ENCODE peak calls at places on chromosomes 5 and 9, in eight cellular contexts. E, A, H, W, R, B, C and L are unnamed samples.

GRCh38 chr9:130728721-130729120 is 35.1 kb downstream of the EXOSC2 start:
- DNase-seq in H (no peak), A (no peak), B (no peak), R (no peak), E (no peak), C (peak; percentile 27), W (no peak), L (no peak)

GRCh38 chr5:141597394-141597793 is 21.4 kb downstream of the DIAPH1 start:
- DNase-seq in B (no peak), A (no peak), R (no peak), E (no peak), W (peak; percentile 35), H (no peak), C (no peak), L (no peak)

GRCh38 chr5:179337227-179338122 is 7.8 kb downstream of the ADAMTS2 start:
- DNase-seq in R (no peak), H (no peak), C (no peak), E (no peak), B (no peak), A (no peak), W (peak; percentile 53), L (no peak)

GRCh38 chr9:73011346-73011745 is 58.5 kb upstream of the ALDH1A1 start:
- DNase-seq in W (no peak), R (no peak), E (no peak), C (peak; percentile 61), A (no peak), B (no peak), H (no peak), L (no peak)

GRCh38 chr9:133333566-133333965 is 2.4 kb downstream of the SURF6 start:
- DNase-seq in B (no peak), C (no peak), H (no peak), R (no peak), E (peak; percentile 1), W (no peak), A (no peak), L (no peak)

GRCh38 chr9:114131808-114132549 is 23.4 kb upstream of the COL27A1 start:
- DNase-seq in C (no peak), W (no peak), B (no peak), H (no peak), R (no peak), E (no peak), A (no peak), L (no peak)

GRCh38 chr9:76379494-76379893 is 14.7 kb downstream of the RFK start:
- DNase-seq in B (no peak), C (no peak), W (peak; percentile 93), H (no peak), R (no peak), A (no peak), E (no peak), L (no peak)

GRCh38 chr5:848671-849111 is 2.1 kb downstream of the ZDHHC11 start:
- DNase-seq in C (no peak), H (peak; percentile 25), R (peak; percentile 13), B (no peak), E (no peak), A (no peak), W (no peak), L (no peak)

GRCh38 chr9:33107762-33108161 is 31.3 kb upstream of the SMU1 start:
- DNase-seq in B (no peak), A (no peak), W (no peak), H (no peak), R (no peak), E (no peak), C (no peak), L (no peak)

GRCh38 chr9:130235558-130236435 is 29.8 kb upstream of the HMCN2 start:
- DNase-seq in B (peak; percentile 70), R (peak; percentile 79), E (peak; percentile 79), A (peak; percentile 88), C (no peak), W (peak; percentile 59), H (peak; percentile 92), L (peak; percentile 46)

GRCh38 chr5:119411935-119412623 is 40.2 kb upstream of the HSD17B4 start:
- DNase-seq in E (peak; percentile 60), B (peak; percentile 75), R (peak; percentile 47), A (peak; percentile 49), C (no peak), W (peak; percentile 78), H (peak; percentile 66), L (peak; percentile 66)

GRCh38 chr5:176474476-176474875 is 26.3 kb downstream of the FAF2 start:
- DNase-seq in A (no peak), H (no peak), C (no peak), R (no peak), W (no peak), B (no peak), E (no peak), L (no peak)

GRCh38 chr5:92758552-92758951 is 822.5 kb downstream of the NR2F1-AS1 start:
- DNase-seq in E (no peak), R (no peak), W (peak; percentile 44), C (no peak), B (no peak), A (no peak), H (no peak), L (no peak)

GRCh38 chr5:172678902-172679301 is 37.8 kb downstream of the NEURL1B start:
- DNase-seq in C (no peak), E (no peak), W (no peak), R (no peak), H (no peak), A (peak; percentile 66), B (peak; percentile 51), L (no peak)

GRCh38 chr5:96661101-96661840 is 905 bp upstream of the CAST start:
- DNase-seq in W (peak; percentile 66), C (no peak), E (peak; percentile 41), R (no peak), B (peak; percentile 33), H (peak; percentile 53), A (no peak), L (peak; percentile 34)

GRCh38 chr5:15645376-15645775 is 145.4 kb downstream of the FBXL7 start:
- DNase-seq in H (no peak), E (no peak), W (peak; percentile 4), R (no peak), C (no peak), B (no peak), A (no peak), L (no peak)

GRCh38 chr5:174872271-174872670 is 147.9 kb downstream of the MSX2 start:
- DNase-seq in C (peak; percentile 10), R (no peak), B (no peak), A (no peak), E (no peak), W (no peak), H (no peak), L (no peak)

GRCh38 chr5:67431191-67431590 is 234.6 kb upstream of the CD180 start:
- DNase-seq in R (no peak), H (no peak), W (peak; percentile 30), B (no peak), E (no peak), C (no peak), A (no peak), L (no peak)

GRCh38 chr9:112032009-112032408 is 135.4 kb downstream of the UGCG start:
- DNase-seq in A (no peak), B (no peak), W (no peak), H (no peak), R (no peak), E (no peak), C (no peak), L (no peak)

GRCh38 chr9:109699019-109699418 is 81.0 kb upstream of the PALM2AKAP2 start:
- DNase-seq in B (no peak), C (no peak), W (no peak), A (no peak), H (no peak), E (no peak), R (no peak), L (no peak)

GRCh38 chr9:115883467-115884329 is 269.9 kb upstream of the PAPPA start:
- DNase-seq in B (peak; percentile 27), A (no peak), H (no peak), E (no peak), C (no peak), R (no peak), W (peak; percentile 72), L (peak; percentile 12)

GRCh38 chr9:76662476-76663281 is 101.6 kb upstream of the PCA3 start:
- DNase-seq in A (no peak), B (no peak), E (no peak), R (no peak), H (no peak), C (no peak), W (peak; percentile 21), L (no peak)

GRCh38 chr5:35799751-35800150 is 56.9 kb upstream of the IL7R start:
- DNase-seq in W (peak; percentile 31), B (no peak), C (no peak), R (no peak), E (no peak), A (no peak), H (no peak), L (no peak)

GRCh38 chr5:95823738-95824609 is 1.4 kb upstream of the GLRX start:
- DNase-seq in A (no peak), E (peak; percentile 68), W (peak; percentile 93), H (no peak), C (peak; percentile 91), B (peak; percentile 55), R (peak; percentile 49), L (no peak)

GRCh38 chr5:112833971-112834370 is 27.1 kb upstream of the SRP19 start:
- DNase-seq in E (no peak), R (no peak), W (no peak), A (no peak), B (no peak), H (no peak), C (no peak), L (no peak)

GRCh38 chr5:150350524-150351344 is 6.8 kb upstream of the TCOF1 start:
- DNase-seq in A (no peak), C (peak; percentile 29), R (peak; percentile 50), W (peak; percentile 83), B (peak; percentile 68), E (peak; percentile 29), H (peak; percentile 68), L (peak; percentile 23)

GRCh38 chr9:72807765-72808445 is 144.9 kb downstream of the ALDH1A1 start:
- DNase-seq in W (peak; percentile 10), E (no peak), B (no peak), C (no peak), A (no peak), R (no peak), H (no peak), L (no peak)

GRCh38 chr5:159330131-159330530 is at the start of gene IL12B:
- DNase-seq in H (no peak), C (no peak), A (no peak), E (no peak), R (no peak), B (no peak), W (peak; percentile 42), L (no peak)

GRCh38 chr5:172283862-172284274 is 304 bp upstream of the UBTD2 start:
- DNase-seq in R (peak; percentile 83), C (no peak), A (peak; percentile 90), H (peak; percentile 89), E (peak; percentile 74), W (peak; percentile 83), B (peak; percentile 71), L (peak; percentile 82)

GRCh38 chr5:142979636-142980035 is 209.5 kb downstream of the ARHGAP26 start:
- DNase-seq in A (no peak), B (no peak), W (peak; percentile 49), R (no peak), H (no peak), E (no peak), C (no peak), L (no peak)

GRCh38 chr5:170268884-170269283 is 28.7 kb downstream of the LCP2 start:
- DNase-seq in H (no peak), C (no peak), W (no peak), B (no peak), R (no peak), A (no peak), E (no peak), L (no peak)